ENCODE peak calls at places on chromosomes 1 and 21, in four cellular contexts. C, G, L and B are unnamed samples.

GRCh38 chr1:200096774-200097173 is 69.3 kb downstream of the NR5A2 start:
- DNase-seq in C (no peak), G (no peak), L (no peak), B (no peak)

GRCh38 chr1:111952258-111952657 is 37.2 kb downstream of the KCND3 start:
- DNase-seq in C (no peak), G (no peak), L (no peak), B (no peak)

GRCh38 chr1:185819798-185820197 is 85.6 kb downstream of the HMCN1 start:
- DNase-seq in C (no peak), G (no peak), L (no peak), B (no peak)

GRCh38 chr1:43779266-43779665 is 71.9 kb downstream of the ST3GAL3 start:
- DNase-seq in C (no peak), G (peak; percentile 46), L (no peak), B (no peak)

GRCh38 chr1:197671140-197671539 is 104.1 kb downstream of the DENND1B start:
- DNase-seq in C (no peak), G (no peak), L (no peak), B (no peak)

GRCh38 chr1:30318413-30318812 is 405.0 kb downstream of the MATN1 start:
- DNase-seq in C (peak; percentile 53), G (peak; percentile 35), L (no peak), B (no peak)

GRCh38 chr21:32807717-32808380 is 36.3 kb upstream of the PAXBP1 start:
- DNase-seq in C (no peak), G (no peak), L (no peak), B (no peak)

GRCh38 chr1:99539131-99539530 is 106.8 kb upstream of the PALMD start:
- DNase-seq in C (no peak), G (no peak), L (no peak), B (no peak)

GRCh38 chr1:24830680-24831272 is 85.5 kb downstream of the CLIC4 start:
- DNase-seq in C (no peak), G (peak; percentile 82), L (no peak), B (no peak)

GRCh38 chr21:29436143-29436542 is 137.4 kb downstream of the BACH1 start:
- DNase-seq in C (no peak), G (peak; percentile 18), L (peak; percentile 36), B (no peak)

GRCh38 chr1:203672354-203672753 is 45.7 kb downstream of the ATP2B4 start:
- DNase-seq in C (peak; percentile 87), G (no peak), L (peak; percentile 67), B (no peak)

GRCh38 chr21:46120301-46121285 is 22.7 kb downstream of the COL6A2 start:
- DNase-seq in C (peak; percentile 53), G (no peak), L (peak; percentile 4), B (no peak)

GRCh38 chr1:171210355-171210754 is 25.3 kb downstream of the FMO2 start:
- DNase-seq in C (no peak), G (no peak), L (peak; percentile 25), B (no peak)

GRCh38 chr1:31297273-31298247 is 728 bp downstream of the ZCCHC17 start:
- DNase-seq in C (no peak), G (peak; percentile 29), L (no peak), B (no peak)

GRCh38 chr1:117098287-117098890 is 23.2 kb downstream of the TRIM45 start:
- DNase-seq in C (no peak), G (no peak), L (no peak), B (no peak)

GRCh38 chr21:33390479-33390878 is 12.7 kb upstream of the IFNGR2 start:
- DNase-seq in C (no peak), G (no peak), L (no peak), B (no peak)

GRCh38 chr1:227789881-227790400 is 25.5 kb upstream of the PRSS38 start:
- DNase-seq in C (peak; percentile 60), G (no peak), L (no peak), B (peak; percentile 1)

GRCh38 chr1:12166834-12167492 is at the start of gene TNFRSF1B:
- DNase-seq in C (peak; percentile 72), G (peak; percentile 87), L (peak; percentile 82), B (peak; percentile 42)

GRCh38 chr1:100851726-100852125 is 42.9 kb downstream of the EXTL2 start:
- DNase-seq in C (no peak), G (no peak), L (no peak), B (no peak)

GRCh38 chr21:33373451-33373850 is 29.8 kb upstream of the IFNGR2 start:
- DNase-seq in C (peak; percentile 55), G (no peak), L (no peak), B (no peak)

GRCh38 chr21:36075953-36076352 is 6.1 kb downstream of the CBR1 start:
- DNase-seq in C (no peak), G (no peak), L (no peak), B (no peak)

GRCh38 chr21:36075171-36075570 is 5.3 kb downstream of the CBR1 start:
- DNase-seq in C (no peak), G (no peak), L (no peak), B (no peak)

GRCh38 chr21:36072453-36073167 is 2.8 kb downstream of the CBR1 start:
- DNase-seq in C (no peak), G (no peak), L (no peak), B (no peak)

GRCh38 chr21:36070999-36071398 is 1.2 kb downstream of the CBR1 start:
- DNase-seq in C (no peak), G (no peak), L (no peak), B (no peak)

GRCh38 chr21:36073181-36073580 is 3.4 kb downstream of the CBR1 start:
- DNase-seq in C (no peak), G (no peak), L (no peak), B (no peak)
- H3K4me1 ChIP-seq in C (peaks cover 11% of the 10 kb centered on the region), G (peaks cover 51% of the 10 kb centered on the region), L (peaks cover 30% of the 10 kb centered on the region), B (peaks cover 22% of the 10 kb centered on the region)

GRCh38 chr1:27632387-27633297 is 2.3 kb downstream of the FGR start:
- DNase-seq in C (no peak), G (no peak), L (no peak), B (no peak)
- H3K4me1 ChIP-seq in C (no peaks in the 10 kb centered on the region), G (peaks cover 17% of the 10 kb centered on the region), L (peaks cover 65% of the 10 kb centered on the region), B (peaks cover 59% of the 10 kb centered on the region)

DNA sequence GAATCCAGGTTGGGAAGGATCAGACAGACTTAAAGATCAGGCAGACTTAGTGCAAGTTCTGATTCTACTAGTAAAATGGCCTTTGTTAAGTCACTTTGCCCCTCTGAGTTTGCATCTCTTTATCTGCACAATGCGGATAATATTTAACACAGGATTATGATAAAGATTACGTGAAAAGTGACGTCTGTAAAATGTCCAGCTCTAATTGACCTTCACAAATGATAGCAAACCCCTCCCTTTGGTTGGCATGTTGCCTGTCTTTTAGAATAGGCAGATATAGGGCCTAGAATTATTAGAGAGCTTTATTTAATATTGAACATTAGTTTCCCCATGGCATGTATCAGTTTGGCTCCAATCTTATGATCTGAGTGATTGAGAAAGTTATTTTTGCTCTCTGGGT is 55.4 kb downstream of the C1orf21 start:
- DNase-seq in C (no peak), G (no peak), L (no peak), B (no peak)
- H3K4me1 ChIP-seq in C (no peaks in the 10 kb centered on the region), G (peaks cover 7% of the 10 kb centered on the region), L (peaks cover 47% of the 10 kb centered on the region), B (no peaks in the 10 kb centered on the region)

GRCh38 chr1:10781137-10781536 is 15.3 kb downstream of the CASZ1 start:
- DNase-seq in C (no peak), G (no peak), L (no peak), B (no peak)
- H3K4me1 ChIP-seq in C (no peaks in the 10 kb centered on the region), G (no peaks in the 10 kb centered on the region), L (peaks cover 71% of the 10 kb centered on the region), B (no peaks in the 10 kb centered on the region)

GRCh38 chr1:40384413-40384762 is 10.9 kb downstream of the SMAP2 start:
- DNase-seq in C (no peak), G (peak; percentile 9), L (no peak), B (no peak)

GRCh38 chr1:40386796-40387195 is 13.3 kb downstream of the SMAP2 start:
- DNase-seq in C (no peak), G (no peak), L (no peak), B (no peak)

GRCh38 chr1:40384887-40385286 is 11.4 kb downstream of the SMAP2 start:
- DNase-seq in C (no peak), G (no peak), L (no peak), B (no peak)

GRCh38 chr1:40385437-40386310 is 12.1 kb downstream of the SMAP2 start:
- DNase-seq in C (no peak), G (no peak), L (no peak), B (no peak)

DNA sequence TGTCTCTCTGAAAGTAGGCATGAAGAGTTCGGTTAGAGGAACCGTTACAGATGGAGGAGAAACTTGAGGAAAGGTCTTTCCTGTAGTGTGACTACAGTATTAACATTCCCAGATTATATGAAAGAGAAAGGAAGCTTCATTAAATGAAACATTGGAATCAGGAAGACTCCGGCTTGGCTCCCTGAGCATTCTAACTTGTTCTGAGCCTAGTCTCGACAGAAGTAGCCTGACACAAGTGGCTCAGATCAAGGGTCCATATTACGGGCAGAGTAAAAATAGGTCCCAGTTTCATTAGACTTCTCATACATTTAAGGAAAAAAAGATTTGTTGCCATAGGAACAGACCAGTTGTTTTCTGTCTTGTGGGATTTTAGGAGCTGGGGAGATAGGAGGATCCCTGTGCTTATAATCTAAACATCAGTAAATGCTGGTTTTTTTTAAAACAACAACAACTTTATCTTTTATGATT is 12.8 kb downstream of the SMAP2 start:
- DNase-seq in C (no peak), G (no peak), L (no peak), B (no peak)
- H3K4me1 ChIP-seq in C (no peaks in the 10 kb centered on the region), G (no peaks in the 10 kb centered on the region), L (peaks cover 49% of the 10 kb centered on the region), B (peaks cover 36% of the 10 kb centered on the region)